ENCODE peak calls at places on chromosome X, in ten cellular contexts. X, C, Y, S, I, O, J, T, R and Z are unnamed samples.

GRCh38 chrX:133380882-133381619 is 34.2 kb downstream of the GPC4 start:
- DNase-seq in X (no peak), C (no peak), Y (no peak), S (no peak), I (no peak), O (no peak), J (no peak), T (no peak), R (no peak), Z (no peak)

GRCh38 chrX:152639426-152639825 is 1.7 kb downstream of the GABRQ start:
- DNase-seq in X (no peak), C (no peak), Y (no peak), S (no peak), I (no peak), O (no peak), J (no peak), T (no peak), R (no peak), Z (no peak)

GRCh38 chrX:140764401-140764919 is 54.9 kb downstream of the LINC00632 start:
- DNase-seq in X (peak), C (peak), Y (peak), S (no peak), I (peak), O (peak), J (peak), T (no peak), R (no peak), Z (peak)

GRCh38 chrX:71935542-71935941 is 24.9 kb downstream of the NHSL2 start:
- DNase-seq in X (no peak), C (no peak), Y (peak), S (no peak), I (no peak), O (no peak), J (peak), T (no peak), R (no peak), Z (no peak)

GRCh38 chrX:13346646-13347045 is 26.8 kb upstream of the ATXN3L start:
- DNase-seq in X (no peak), C (no peak), Y (no peak), S (no peak), I (no peak), O (no peak), J (no peak), T (no peak), R (no peak), Z (no peak)

GRCh38 chrX:130172127-130172834 is 519 bp downstream of the RAB33A start:
- DNase-seq in X (no peak), C (no peak), Y (peak), S (no peak), I (no peak), O (no peak), J (no peak), T (no peak), R (no peak), Z (peak)

GRCh38 chrX:55709735-55710134 is 7.8 kb upstream of the RRAGB start:
- DNase-seq in X (peak), C (no peak), Y (no peak), S (no peak), I (peak), O (no peak), J (no peak), T (no peak), R (no peak), Z (no peak)

GRCh38 chrX:40057405-40057804 is 40.4 kb downstream of the BCOR start:
- DNase-seq in X (no peak), C (no peak), Y (no peak), S (no peak), I (no peak), O (no peak), J (no peak), T (no peak), R (no peak), Z (no peak)

GRCh38 chrX:44935172-44935571 is 62.2 kb downstream of the KDM6A start:
- DNase-seq in X (no peak), C (no peak), Y (no peak), S (no peak), I (no peak), O (no peak), J (no peak), T (no peak), R (no peak), Z (no peak)

GRCh38 chrX:65997978-65998717 is 41.7 kb downstream of the VSIG4 start:
- DNase-seq in X (no peak), C (no peak), Y (no peak), S (no peak), I (no peak), O (no peak), J (no peak), T (no peak), R (no peak), Z (no peak)

GRCh38 chrX:65635371-65635770 is 32.1 kb upstream of the MSN start:
- DNase-seq in X (peak), C (no peak), Y (no peak), S (no peak), I (peak), O (no peak), J (no peak), T (no peak), R (no peak), Z (no peak)

GRCh38 chrX:21194526-21194925 is 179.7 kb upstream of the CNKSR2 start:
- DNase-seq in X (no peak), C (no peak), Y (no peak), S (no peak), I (no peak), O (no peak), J (no peak), T (no peak), R (no peak), Z (no peak)

GRCh38 chrX:8030361-8030760 is 103.1 kb upstream of the PNPLA4 start:
- DNase-seq in X (no peak), C (no peak), Y (no peak), S (no peak), I (no peak), O (no peak), J (no peak), T (no peak), R (no peak), Z (no peak)